ENCODE peak calls at places on chromosomes 3 and 15, in nine cellular contexts. One of them, this sample, is unnamed.

GRCh38 chr15:25852696-25853524 is 10.2 kb downstream of the ATP10A start:
- DNase-seq in kidney tubule cell: no peak
- DNase-seq in RPMI8226: peak
- DNase-seq in spleen: no peak
- DNase-seq in tibial artery: no peak
- DNase-seq in stimulated activated CD8-positive, alpha-beta memory T cell treated with anti-CD3 and anti-CD28 coated beads, Interleukin-12 subunit alpha, Interleukin-12 subunit beta, amount 100 ng/mL, for 4 hours: no peak
- DNase-seq in right cardiac atrium: no peak
- DNase-seq in NCI-H2171: no peak
- DNase-seq in Caki2: no peak
- DNase-seq in this sample: no peak

GRCh38 chr15:74788716-74789151 is 6.9 kb downstream of the CSK start:
- DNase-seq in Caki2: no peak
- DNase-seq in RPMI8226: peak
- DNase-seq in stimulated activated CD8-positive, alpha-beta memory T cell treated with anti-CD3 and anti-CD28 coated beads, Interleukin-12 subunit alpha, Interleukin-12 subunit beta, amount 100 ng/mL, for 4 hours: no peak
- DNase-seq in NCI-H2171: no peak
- DNase-seq in spleen: peak
- DNase-seq in tibial artery: no peak
- DNase-seq in kidney tubule cell: no peak
- DNase-seq in right cardiac atrium: no peak
- DNase-seq in this sample: no peak

GRCh38 chr3:144011251-144011799 is 39.7 kb downstream of the DIPK2A start:
- DNase-seq in stimulated activated CD8-positive, alpha-beta memory T cell treated with anti-CD3 and anti-CD28 coated beads, Interleukin-12 subunit alpha, Interleukin-12 subunit beta, amount 100 ng/mL, for 4 hours: no peak
- DNase-seq in NCI-H2171: no peak
- DNase-seq in kidney tubule cell: no peak
- DNase-seq in Caki2: no peak
- DNase-seq in tibial artery: no peak
- DNase-seq in right cardiac atrium: no peak
- DNase-seq in spleen: no peak
- DNase-seq in RPMI8226: no peak
- DNase-seq in this sample: no peak

GRCh38 chr3:150384517-150385212 is 23.4 kb upstream of the TSC22D2 start:
- DNase-seq in right cardiac atrium: no peak
- DNase-seq in stimulated activated CD8-positive, alpha-beta memory T cell treated with anti-CD3 and anti-CD28 coated beads, Interleukin-12 subunit alpha, Interleukin-12 subunit beta, amount 100 ng/mL, for 4 hours: peak
- DNase-seq in spleen: peak
- DNase-seq in RPMI8226: peak
- DNase-seq in kidney tubule cell: peak
- DNase-seq in Caki2: peak
- DNase-seq in tibial artery: peak
- DNase-seq in NCI-H2171: no peak
- DNase-seq in this sample: peak

GRCh38 chr15:33111051-33111451 is 83.5 kb downstream of the FMN1 start:
- DNase-seq in RPMI8226: no peak
- DNase-seq in NCI-H2171: no peak
- DNase-seq in tibial artery: no peak
- DNase-seq in right cardiac atrium: no peak
- DNase-seq in Caki2: no peak
- DNase-seq in stimulated activated CD8-positive, alpha-beta memory T cell treated with anti-CD3 and anti-CD28 coated beads, Interleukin-12 subunit alpha, Interleukin-12 subunit beta, amount 100 ng/mL, for 4 hours: no peak
- DNase-seq in kidney tubule cell: no peak
- DNase-seq in spleen: no peak
- DNase-seq in this sample: no peak

GRCh38 chr3:155704041-155704440 is 40.8 kb downstream of the PLCH1 start:
- DNase-seq in right cardiac atrium: no peak
- DNase-seq in Caki2: no peak
- DNase-seq in NCI-H2171: no peak
- DNase-seq in spleen: no peak
- DNase-seq in RPMI8226: peak
- DNase-seq in kidney tubule cell: peak
- DNase-seq in tibial artery: no peak
- DNase-seq in stimulated activated CD8-positive, alpha-beta memory T cell treated with anti-CD3 and anti-CD28 coated beads, Interleukin-12 subunit alpha, Interleukin-12 subunit beta, amount 100 ng/mL, for 4 hours: no peak
- DNase-seq in this sample: no peak

GRCh38 chr3:196638922-196639516 is 475 bp upstream of the NRROS start:
- DNase-seq in RPMI8226: peak
- DNase-seq in tibial artery: no peak
- DNase-seq in stimulated activated CD8-positive, alpha-beta memory T cell treated with anti-CD3 and anti-CD28 coated beads, Interleukin-12 subunit alpha, Interleukin-12 subunit beta, amount 100 ng/mL, for 4 hours: no peak
- DNase-seq in Caki2: no peak
- DNase-seq in right cardiac atrium: no peak
- DNase-seq in spleen: no peak
- DNase-seq in kidney tubule cell: no peak
- DNase-seq in NCI-H2171: no peak
- DNase-seq in this sample: no peak

GRCh38 chr3:172635588-172635987 is 75.3 kb downstream of the NCEH1 start:
- DNase-seq in RPMI8226: no peak
- DNase-seq in stimulated activated CD8-positive, alpha-beta memory T cell treated with anti-CD3 and anti-CD28 coated beads, Interleukin-12 subunit alpha, Interleukin-12 subunit beta, amount 100 ng/mL, for 4 hours: no peak
- DNase-seq in tibial artery: no peak
- DNase-seq in Caki2: peak
- DNase-seq in NCI-H2171: no peak
- DNase-seq in spleen: no peak
- DNase-seq in right cardiac atrium: no peak
- DNase-seq in kidney tubule cell: peak
- DNase-seq in this sample: no peak

GRCh38 chr15:36278219-36278618 is 301.2 kb upstream of the CDIN1 start:
- DNase-seq in spleen: no peak
- DNase-seq in kidney tubule cell: peak
- DNase-seq in stimulated activated CD8-positive, alpha-beta memory T cell treated with anti-CD3 and anti-CD28 coated beads, Interleukin-12 subunit alpha, Interleukin-12 subunit beta, amount 100 ng/mL, for 4 hours: no peak
- DNase-seq in right cardiac atrium: no peak
- DNase-seq in Caki2: peak
- DNase-seq in RPMI8226: no peak
- DNase-seq in tibial artery: no peak
- DNase-seq in NCI-H2171: no peak
- DNase-seq in this sample: no peak

GRCh38 chr3:40753371-40753770 is 228.6 kb downstream of the ZNF621 start:
- DNase-seq in stimulated activated CD8-positive, alpha-beta memory T cell treated with anti-CD3 and anti-CD28 coated beads, Interleukin-12 subunit alpha, Interleukin-12 subunit beta, amount 100 ng/mL, for 4 hours: no peak
- DNase-seq in NCI-H2171: no peak
- DNase-seq in right cardiac atrium: no peak
- DNase-seq in Caki2: no peak
- DNase-seq in spleen: no peak
- DNase-seq in kidney tubule cell: no peak
- DNase-seq in RPMI8226: no peak
- DNase-seq in tibial artery: no peak
- DNase-seq in this sample: no peak

GRCh38 chr3:170767576-170767941 is 102.4 kb downstream of the RPL22L1 start:
- DNase-seq in spleen: no peak
- DNase-seq in kidney tubule cell: no peak
- DNase-seq in stimulated activated CD8-positive, alpha-beta memory T cell treated with anti-CD3 and anti-CD28 coated beads, Interleukin-12 subunit alpha, Interleukin-12 subunit beta, amount 100 ng/mL, for 4 hours: no peak
- DNase-seq in NCI-H2171: no peak
- DNase-seq in right cardiac atrium: no peak
- DNase-seq in tibial artery: no peak
- DNase-seq in RPMI8226: no peak
- DNase-seq in Caki2: no peak
- DNase-seq in this sample: no peak

GRCh38 chr3:151871639-151872468 is 1.6 kb upstream of the SUCNR1 start:
- DNase-seq in spleen: no peak
- DNase-seq in Caki2: no peak
- DNase-seq in stimulated activated CD8-positive, alpha-beta memory T cell treated with anti-CD3 and anti-CD28 coated beads, Interleukin-12 subunit alpha, Interleukin-12 subunit beta, amount 100 ng/mL, for 4 hours: no peak
- DNase-seq in RPMI8226: peak
- DNase-seq in NCI-H2171: no peak
- DNase-seq in tibial artery: no peak
- DNase-seq in right cardiac atrium: no peak
- DNase-seq in kidney tubule cell: peak
- DNase-seq in this sample: no peak

GRCh38 chr3:43692085-43692484 is 1.3 kb downstream of the ABHD5 start:
- DNase-seq in RPMI8226: no peak
- DNase-seq in right cardiac atrium: no peak
- DNase-seq in tibial artery: no peak
- DNase-seq in NCI-H2171: no peak
- DNase-seq in kidney tubule cell: no peak
- DNase-seq in spleen: no peak
- DNase-seq in stimulated activated CD8-positive, alpha-beta memory T cell treated with anti-CD3 and anti-CD28 coated beads, Interleukin-12 subunit alpha, Interleukin-12 subunit beta, amount 100 ng/mL, for 4 hours: no peak
- DNase-seq in Caki2: no peak
- DNase-seq in this sample: no peak

GRCh38 chr15:39407116-39407515 is 173.8 kb upstream of the THBS1 start:
- DNase-seq in tibial artery: no peak
- DNase-seq in Caki2: no peak
- DNase-seq in spleen: no peak
- DNase-seq in NCI-H2171: no peak
- DNase-seq in right cardiac atrium: no peak
- DNase-seq in RPMI8226: no peak
- DNase-seq in stimulated activated CD8-positive, alpha-beta memory T cell treated with anti-CD3 and anti-CD28 coated beads, Interleukin-12 subunit alpha, Interleukin-12 subunit beta, amount 100 ng/mL, for 4 hours: no peak
- DNase-seq in kidney tubule cell: no peak
- DNase-seq in this sample: no peak

GRCh38 chr15:57401546-57401945 is 25.2 kb downstream of the CGNL1 start:
- DNase-seq in Caki2: no peak
- DNase-seq in tibial artery: no peak
- DNase-seq in RPMI8226: no peak
- DNase-seq in right cardiac atrium: no peak
- DNase-seq in kidney tubule cell: no peak
- DNase-seq in NCI-H2171: no peak
- DNase-seq in spleen: no peak
- DNase-seq in stimulated activated CD8-positive, alpha-beta memory T cell treated with anti-CD3 and anti-CD28 coated beads, Interleukin-12 subunit alpha, Interleukin-12 subunit beta, amount 100 ng/mL, for 4 hours: no peak
- DNase-seq in this sample: no peak

GRCh38 chr15:55588070-55588817 is at the start of gene PYGO1:
- DNase-seq in stimulated activated CD8-positive, alpha-beta memory T cell treated with anti-CD3 and anti-CD28 coated beads, Interleukin-12 subunit alpha, Interleukin-12 subunit beta, amount 100 ng/mL, for 4 hours: peak
- DNase-seq in spleen: peak
- DNase-seq in tibial artery: peak
- DNase-seq in kidney tubule cell: peak
- DNase-seq in NCI-H2171: peak
- DNase-seq in RPMI8226: peak
- DNase-seq in right cardiac atrium: peak
- DNase-seq in Caki2: peak
- DNase-seq in this sample: peak

GRCh38 chr15:31266712-31267111 is 59.9 kb upstream of the KLF13 start:
- DNase-seq in Caki2: no peak
- DNase-seq in RPMI8226: peak
- DNase-seq in right cardiac atrium: no peak
- DNase-seq in tibial artery: peak
- DNase-seq in kidney tubule cell: no peak
- DNase-seq in NCI-H2171: no peak
- DNase-seq in stimulated activated CD8-positive, alpha-beta memory T cell treated with anti-CD3 and anti-CD28 coated beads, Interleukin-12 subunit alpha, Interleukin-12 subunit beta, amount 100 ng/mL, for 4 hours: no peak
- DNase-seq in spleen: peak
- DNase-seq in this sample: no peak

GRCh38 chr15:32659340-32659831 is 17.9 kb downstream of the SCG5 start:
- DNase-seq in RPMI8226: no peak
- DNase-seq in NCI-H2171: peak
- DNase-seq in Caki2: peak
- DNase-seq in stimulated activated CD8-positive, alpha-beta memory T cell treated with anti-CD3 and anti-CD28 coated beads, Interleukin-12 subunit alpha, Interleukin-12 subunit beta, amount 100 ng/mL, for 4 hours: no peak
- DNase-seq in tibial artery: peak
- DNase-seq in spleen: no peak
- DNase-seq in kidney tubule cell: peak
- DNase-seq in right cardiac atrium: no peak
- DNase-seq in this sample: no peak

GRCh38 chr15:89628791-89629715 is 26.2 kb downstream of the KIF7 start:
- DNase-seq in Caki2: no peak
- DNase-seq in kidney tubule cell: no peak
- DNase-seq in spleen: no peak
- DNase-seq in tibial artery: no peak
- DNase-seq in stimulated activated CD8-positive, alpha-beta memory T cell treated with anti-CD3 and anti-CD28 coated beads, Interleukin-12 subunit alpha, Interleukin-12 subunit beta, amount 100 ng/mL, for 4 hours: no peak
- DNase-seq in RPMI8226: no peak
- DNase-seq in right cardiac atrium: no peak
- DNase-seq in NCI-H2171: no peak
- DNase-seq in this sample: no peak

GRCh38 chr15:40428183-40428582 is 12.6 kb upstream of the BAHD1 start:
- DNase-seq in RPMI8226: no peak
- DNase-seq in spleen: no peak
- DNase-seq in kidney tubule cell: no peak
- DNase-seq in right cardiac atrium: no peak
- DNase-seq in Caki2: no peak
- DNase-seq in tibial artery: no peak
- DNase-seq in NCI-H2171: no peak
- DNase-seq in stimulated activated CD8-positive, alpha-beta memory T cell treated with anti-CD3 and anti-CD28 coated beads, Interleukin-12 subunit alpha, Interleukin-12 subunit beta, amount 100 ng/mL, for 4 hours: no peak
- DNase-seq in this sample: no peak

GRCh38 chr15:58628206-58629057 is 121.1 kb downstream of the ADAM10 start:
- DNase-seq in Caki2: no peak
- DNase-seq in stimulated activated CD8-positive, alpha-beta memory T cell treated with anti-CD3 and anti-CD28 coated beads, Interleukin-12 subunit alpha, Interleukin-12 subunit beta, amount 100 ng/mL, for 4 hours: no peak
- DNase-seq in spleen: no peak
- DNase-seq in tibial artery: no peak
- DNase-seq in NCI-H2171: no peak
- DNase-seq in RPMI8226: peak
- DNase-seq in right cardiac atrium: no peak
- DNase-seq in kidney tubule cell: no peak
- DNase-seq in this sample: no peak

GRCh38 chr3:195570912-195571311 is 12.8 kb downstream of the APOD start:
- DNase-seq in Caki2: no peak
- DNase-seq in kidney tubule cell: no peak
- DNase-seq in right cardiac atrium: no peak
- DNase-seq in NCI-H2171: no peak
- DNase-seq in stimulated activated CD8-positive, alpha-beta memory T cell treated with anti-CD3 and anti-CD28 coated beads, Interleukin-12 subunit alpha, Interleukin-12 subunit beta, amount 100 ng/mL, for 4 hours: no peak
- DNase-seq in spleen: no peak
- DNase-seq in tibial artery: no peak
- DNase-seq in RPMI8226: no peak
- DNase-seq in this sample: no peak

GRCh38 chr15:33089878-33090757 is 104.4 kb downstream of the FMN1 start:
- DNase-seq in stimulated activated CD8-positive, alpha-beta memory T cell treated with anti-CD3 and anti-CD28 coated beads, Interleukin-12 subunit alpha, Interleukin-12 subunit beta, amount 100 ng/mL, for 4 hours: no peak
- DNase-seq in tibial artery: no peak
- DNase-seq in kidney tubule cell: no peak
- DNase-seq in Caki2: no peak
- DNase-seq in spleen: no peak
- DNase-seq in right cardiac atrium: no peak
- DNase-seq in NCI-H2171: peak
- DNase-seq in RPMI8226: peak
- DNase-seq in this sample: no peak

GRCh38 chr3:134374791-134375541 is 719 bp upstream of the AMOTL2 start:
- DNase-seq in NCI-H2171: no peak
- DNase-seq in spleen: peak
- DNase-seq in Caki2: peak
- DNase-seq in kidney tubule cell: peak
- DNase-seq in RPMI8226: peak
- DNase-seq in tibial artery: no peak
- DNase-seq in stimulated activated CD8-positive, alpha-beta memory T cell treated with anti-CD3 and anti-CD28 coated beads, Interleukin-12 subunit alpha, Interleukin-12 subunit beta, amount 100 ng/mL, for 4 hours: no peak
- DNase-seq in right cardiac atrium: peak
- DNase-seq in this sample: no peak

GRCh38 chr15:61511089-61511488 is 282.0 kb upstream of the RORA start:
- DNase-seq in stimulated activated CD8-positive, alpha-beta memory T cell treated with anti-CD3 and anti-CD28 coated beads, Interleukin-12 subunit alpha, Interleukin-12 subunit beta, amount 100 ng/mL, for 4 hours: no peak
- DNase-seq in right cardiac atrium: no peak
- DNase-seq in NCI-H2171: no peak
- DNase-seq in tibial artery: no peak
- DNase-seq in spleen: no peak
- DNase-seq in RPMI8226: no peak
- DNase-seq in kidney tubule cell: no peak
- DNase-seq in Caki2: no peak
- DNase-seq in this sample: no peak

GRCh38 chr15:25730918-25731317 is 132.2 kb downstream of the ATP10A start:
- DNase-seq in NCI-H2171: no peak
- DNase-seq in tibial artery: no peak
- DNase-seq in spleen: peak
- DNase-seq in Caki2: no peak
- DNase-seq in right cardiac atrium: no peak
- DNase-seq in RPMI8226: no peak
- DNase-seq in kidney tubule cell: no peak
- DNase-seq in stimulated activated CD8-positive, alpha-beta memory T cell treated with anti-CD3 and anti-CD28 coated beads, Interleukin-12 subunit alpha, Interleukin-12 subunit beta, amount 100 ng/mL, for 4 hours: no peak
- DNase-seq in this sample: no peak

GRCh38 chr3:100913870-100914654 is 79.2 kb downstream of the ABI3BP start:
- DNase-seq in tibial artery: peak
- DNase-seq in right cardiac atrium: peak
- DNase-seq in Caki2: peak
- DNase-seq in NCI-H2171: no peak
- DNase-seq in spleen: no peak
- DNase-seq in kidney tubule cell: peak
- DNase-seq in stimulated activated CD8-positive, alpha-beta memory T cell treated with anti-CD3 and anti-CD28 coated beads, Interleukin-12 subunit alpha, Interleukin-12 subunit beta, amount 100 ng/mL, for 4 hours: no peak
- DNase-seq in RPMI8226: no peak
- DNase-seq in this sample: no peak

GRCh38 chr3:20905210-20905805 is 719.3 kb upstream of the SGO1 start:
- DNase-seq in right cardiac atrium: no peak
- DNase-seq in kidney tubule cell: peak
- DNase-seq in stimulated activated CD8-positive, alpha-beta memory T cell treated with anti-CD3 and anti-CD28 coated beads, Interleukin-12 subunit alpha, Interleukin-12 subunit beta, amount 100 ng/mL, for 4 hours: no peak
- DNase-seq in spleen: no peak
- DNase-seq in Caki2: no peak
- DNase-seq in NCI-H2171: no peak
- DNase-seq in tibial artery: no peak
- DNase-seq in RPMI8226: no peak
- DNase-seq in this sample: no peak

GRCh38 chr15:40029979-40030893 is 8.7 kb downstream of the SRP14 start:
- DNase-seq in right cardiac atrium: no peak
- DNase-seq in RPMI8226: no peak
- DNase-seq in spleen: no peak
- DNase-seq in tibial artery: no peak
- DNase-seq in NCI-H2171: no peak
- DNase-seq in Caki2: no peak
- DNase-seq in stimulated activated CD8-positive, alpha-beta memory T cell treated with anti-CD3 and anti-CD28 coated beads, Interleukin-12 subunit alpha, Interleukin-12 subunit beta, amount 100 ng/mL, for 4 hours: no peak
- DNase-seq in kidney tubule cell: peak
- DNase-seq in this sample: no peak

GRCh38 chr3:109268181-109268580 is 48.1 kb downstream of the DPPA2 start:
- DNase-seq in Caki2: no peak
- DNase-seq in NCI-H2171: no peak
- DNase-seq in stimulated activated CD8-positive, alpha-beta memory T cell treated with anti-CD3 and anti-CD28 coated beads, Interleukin-12 subunit alpha, Interleukin-12 subunit beta, amount 100 ng/mL, for 4 hours: no peak
- DNase-seq in RPMI8226: no peak
- DNase-seq in spleen: no peak
- DNase-seq in tibial artery: no peak
- DNase-seq in kidney tubule cell: peak
- DNase-seq in right cardiac atrium: no peak
- DNase-seq in this sample: no peak

This sample was measured in stimulated activated CD4-positive, alpha-beta T cell treated with anti-CD3 and anti-CD28 coated beads, Interleukin-12 subunit alpha, Interleukin-12 subunit beta, amount 100 ng/mL, for 24 hours.